ENCODE peak calls at places on chromosomes 7 and 10, in five cellular contexts. R, O, T, N and V are unnamed samples.

GRCh38 chr10:110919971-110920881 is 822 bp downstream of the SHOC2 start:
- DNase-seq in O (peak; percentile 64), T (peak; percentile 82), N (peak; percentile 38), R (no peak), V (peak; percentile 48)

GRCh38 chr10:131706952-131707351 is 193.9 kb upstream of the PPP2R2D start:
- DNase-seq in N (no peak), O (no peak), T (no peak), R (no peak), V (peak; percentile 17)

GRCh38 chr10:46265981-46266505 is 20.8 kb upstream of the ANTXRL start:
- DNase-seq in N (no peak), R (no peak), T (no peak), O (no peak), V (no peak)

GRCh38 chr10:4569132-4569531 is 256.9 kb upstream of the AKR1E2 start:
- DNase-seq in O (no peak), R (no peak), N (no peak), T (no peak), V (no peak)

GRCh38 chr10:85696893-85697292 is 669.7 kb downstream of the GRID1 start:
- DNase-seq in T (no peak), O (no peak), R (no peak), N (no peak), V (no peak)

GRCh38 chr7:51354897-51355296 is 38.3 kb upstream of the COBL start:
- DNase-seq in R (no peak), T (no peak), O (no peak), N (no peak), V (no peak)

GRCh38 chr10:131131726-131132561 is 179.6 kb downstream of the TCERG1L start:
- DNase-seq in R (no peak), O (peak; percentile 70), T (no peak), N (peak; percentile 60), V (no peak)

GRCh38 chr10:103069453-103070331 is 123.4 kb downstream of the NT5C2 start:
- DNase-seq in T (peak; percentile 77), O (peak; percentile 75), R (no peak), N (peak; percentile 49), V (peak; percentile 64)

GRCh38 chr10:8418631-8419030 is 364.1 kb downstream of the GATA3 start:
- DNase-seq in T (no peak), R (no peak), N (no peak), O (no peak), V (no peak)

GRCh38 chr10:132140167-132140925 is 46.4 kb upstream of the DPYSL4 start:
- DNase-seq in R (no peak), T (no peak), N (no peak), O (peak; percentile 26), V (no peak)

GRCh38 chr7:133102276-133103060 is 20.6 kb upstream of the CHCHD3 start:
- DNase-seq in R (no peak), T (no peak), N (no peak), O (no peak), V (no peak)